ENCODE peak calls at places on chromosomes 7 and 10, in seven cellular contexts. Q, E, O, D, C, T and N are unnamed samples.

GRCh38 chr10:72097448-72098300 is 9.3 kb upstream of the SPOCK2 start:
- DNase-seq in Q (peak; percentile 80), E (no peak), O (no peak), D (no peak), C (no peak), T (no peak), N (no peak)

GRCh38 chr10:93006435-93007039 is 54.1 kb upstream of the CYP26C1 start:
- DNase-seq in Q (no peak), E (no peak), O (no peak), D (peak; percentile 43), C (no peak), T (no peak), N (no peak)

GRCh38 chr7:29494350-29494749 is 69.3 kb upstream of the PRR15 start:
- DNase-seq in Q (peak; percentile 33), E (no peak), O (no peak), D (no peak), C (no peak), T (no peak), N (no peak)

GRCh38 chr10:30811665-30812017 is 182.1 kb upstream of the LYZL2 start:
- DNase-seq in Q (no peak), E (no peak), O (no peak), D (no peak), C (no peak), T (no peak), N (no peak)

GRCh38 chr10:132506711-132507466 is 30.7 kb upstream of the INPP5A start:
- DNase-seq in Q (peak; percentile 57), E (no peak), O (no peak), D (peak; percentile 75), C (peak; percentile 56), T (peak; percentile 28), N (no peak)

GRCh38 chr7:105905209-105905910 is 29.0 kb upstream of the ATXN7L1 start:
- DNase-seq in Q (no peak), E (no peak), O (no peak), D (no peak), C (no peak), T (no peak), N (no peak)

GRCh38 chr7:70566659-70567058 is 565.3 kb upstream of the GALNT17 start:
- DNase-seq in Q (no peak), E (no peak), O (no peak), D (no peak), C (no peak), T (no peak), N (no peak)

GRCh38 chr10:62594093-62594520 is 210.4 kb upstream of the ADO start:
- DNase-seq in Q (no peak), E (peak; percentile 52), O (peak; percentile 28), D (no peak), C (peak; percentile 81), T (no peak), N (no peak)

GRCh38 chr7:14420768-14421167 is 431.3 kb upstream of the ETV1 start:
- DNase-seq in Q (no peak), E (no peak), O (no peak), D (no peak), C (no peak), T (no peak), N (no peak)

GRCh38 chr10:7933262-7933661 is 115.0 kb downstream of the TAF3 start:
- DNase-seq in Q (no peak), E (no peak), O (no peak), D (no peak), C (no peak), T (no peak), N (no peak)

GRCh38 chr7:148543-148931 is 43.8 kb upstream of the FAM20C start:
- DNase-seq in Q (no peak), E (no peak), O (no peak), D (no peak), C (no peak), T (no peak), N (no peak)

GRCh38 chr7:158399762-158400161 is 187.9 kb downstream of the PTPRN2 start:
- DNase-seq in Q (no peak), E (no peak), O (no peak), D (no peak), C (peak; percentile 41), T (no peak), N (no peak)

GRCh38 chr10:16581202-16581601 is 59.5 kb upstream of the C1QL3 start:
- DNase-seq in Q (no peak), E (no peak), O (no peak), D (no peak), C (no peak), T (no peak), N (no peak)

GRCh38 chr10:119812684-119813083 is 60.0 kb downstream of the MCMBP start:
- DNase-seq in Q (no peak), E (no peak), O (no peak), D (no peak), C (no peak), T (no peak), N (no peak)

GRCh38 chr7:6636741-6637543 is at the start of gene ZNF316:
- DNase-seq in Q (no peak), E (peak; percentile 72), O (peak; percentile 53), D (no peak), C (peak; percentile 94), T (peak; percentile 76), N (no peak)

GRCh38 chr7:17674166-17674955 is 265.9 kb downstream of the SNX13 start:
- DNase-seq in Q (no peak), E (no peak), O (no peak), D (no peak), C (no peak), T (no peak), N (no peak)

GRCh38 chr7:128425851-128426250 is 16.1 kb upstream of the IMPDH1 start:
- DNase-seq in Q (no peak), E (peak; percentile 55), O (peak; percentile 76), D (no peak), C (peak; percentile 86), T (no peak), N (no peak)

DNA sequence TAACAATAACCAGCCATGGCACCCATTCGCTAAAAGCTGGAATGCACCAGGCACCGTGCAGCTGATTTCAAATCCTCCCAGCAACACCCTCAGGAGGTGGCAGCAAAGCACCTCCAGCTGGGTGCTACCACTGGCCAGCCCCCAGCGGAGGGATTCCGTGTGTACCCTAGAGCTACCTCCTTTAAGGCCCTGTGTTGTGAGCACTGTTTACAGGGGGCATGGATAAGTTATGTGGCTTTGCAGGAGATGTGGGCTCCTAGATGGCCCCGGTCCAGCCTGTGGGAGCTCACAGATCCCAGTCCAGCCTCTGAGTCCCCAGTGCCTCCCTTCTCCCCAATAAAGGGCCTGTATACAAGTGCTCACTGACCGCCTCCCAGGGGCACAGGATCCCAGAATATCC is 27.1 kb downstream of the TNRC18 start:
- DNase-seq in Q (no peak), E (no peak), O (peak; percentile 50), D (no peak), C (peak; percentile 88), T (no peak), N (peak; percentile 45)
- H3K4me3 ChIP-seq in Q (peak overlapping the region; percentile 47), E (peak overlapping the region; percentile 24), O (peak overlapping the region; percentile 96), D (peak overlapping the region; percentile 47), C (peak overlapping the region; percentile 53), T (peak overlapping the region; percentile 9), N (peak overlapping the region; percentile 74)

GRCh38 chr10:73264423-73264822 is 12.0 kb upstream of the MRPS16 start:
- DNase-seq in Q (no peak), E (no peak), O (no peak), D (no peak), C (no peak), T (no peak), N (no peak)

GRCh38 chr10:73262105-73262730 is 9.8 kb upstream of the MRPS16 start:
- DNase-seq in Q (peak; percentile 85), E (no peak), O (no peak), D (no peak), C (no peak), T (no peak), N (no peak)

GRCh38 chr10:73261362-73261995 is 9.0 kb upstream of the MRPS16 start:
- DNase-seq in Q (no peak), E (no peak), O (no peak), D (no peak), C (no peak), T (no peak), N (no peak)

GRCh38 chr10:73262880-73263279 is 10.4 kb upstream of the MRPS16 start:
- DNase-seq in Q (no peak), E (no peak), O (no peak), D (no peak), C (no peak), T (no peak), N (no peak)

DNA sequence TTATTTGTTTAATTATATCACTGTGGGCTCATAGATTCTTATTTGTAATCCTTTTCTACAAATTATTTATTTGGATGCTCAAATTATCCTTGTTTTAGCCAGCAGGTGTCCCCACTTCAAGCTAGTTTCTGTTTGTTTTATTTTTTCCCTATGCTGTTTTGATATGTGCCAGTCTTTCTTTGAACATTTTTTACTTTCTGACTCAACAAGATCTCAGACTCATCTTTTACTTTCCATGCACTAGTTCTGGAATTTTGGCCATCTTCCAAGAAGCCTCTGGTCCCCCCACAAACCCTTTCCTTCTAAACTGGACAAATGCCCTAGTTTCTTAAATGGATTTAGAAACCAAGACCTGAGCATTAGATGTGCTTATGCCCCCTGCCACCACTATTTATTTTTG is 11.5 kb upstream of the MRPS16 start:
- DNase-seq in Q (peak; percentile 13), E (no peak), O (no peak), D (no peak), C (no peak), T (no peak), N (no peak)
- TF ChIP-seq CTCF in Q (peak; percentile 54), E (peak; percentile 30), O (peak; percentile 44), D (peak; percentile 42), C (no peak), T (no peak), N (peak; percentile 53)

DNA sequence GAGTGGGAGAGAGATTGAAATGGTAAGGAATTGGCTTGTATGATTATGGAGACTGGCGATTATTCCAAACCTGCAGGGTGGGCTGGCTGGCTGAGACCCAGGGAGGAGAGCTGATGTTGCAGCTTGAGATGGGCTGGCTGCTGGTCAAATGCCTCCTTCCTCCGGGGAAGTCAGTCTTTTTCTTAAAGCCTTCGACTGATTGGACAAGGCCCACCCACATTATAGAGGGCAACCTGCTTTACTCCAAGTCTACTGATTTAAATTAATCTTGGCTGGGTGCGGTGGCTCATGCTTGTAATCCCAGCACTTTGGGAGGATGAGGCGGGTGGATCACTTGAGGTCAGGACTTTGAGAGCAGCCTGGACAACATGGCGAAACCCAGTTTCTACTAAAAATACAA is 58.4 kb downstream of the COL26A1 start:
- DNase-seq in Q (no peak), E (no peak), O (no peak), D (no peak), C (no peak), T (no peak), N (no peak)
- H3K4me3 ChIP-seq in Q (no peak overlapping the region), E (no peak overlapping the region), O (no peak overlapping the region), D (no peak overlapping the region), C (no peak overlapping the region), T (no peak overlapping the region), N (no peak overlapping the region)

GRCh38 chr10:49613160-49613881 is 516 bp upstream of the CHAT start:
- DNase-seq in Q (no peak), E (no peak), O (no peak), D (no peak), C (peak; percentile 45), T (no peak), N (no peak)

GRCh38 chr10:49613882-49614241 is at the start of gene CHAT:
- DNase-seq in Q (no peak), E (no peak), O (no peak), D (no peak), C (peak; percentile 47), T (no peak), N (no peak)

GRCh38 chr10:49611815-49612512 is 1.9 kb downstream of the SLC18A3 start:
- DNase-seq in Q (no peak), E (no peak), O (no peak), D (no peak), C (peak; percentile 65), T (no peak), N (no peak)

GRCh38 chr10:49611166-49611814 is 1.2 kb downstream of the SLC18A3 start:
- DNase-seq in Q (no peak), E (no peak), O (no peak), D (no peak), C (peak; percentile 70), T (no peak), N (no peak)

GRCh38 chr10:49612513-49613159 is 1.2 kb upstream of the CHAT start:
- DNase-seq in Q (no peak), E (no peak), O (no peak), D (no peak), C (peak; percentile 47), T (no peak), N (no peak)
- TF ChIP-seq CTCF in Q (no peak), E (no peak), O (no peak), D (no peak), C (no peak), T (no peak), N (no peak)